ENCODE peak calls at places on chromosomes 4 and X, in four cellular contexts. One of them, this sample, is unnamed. For H3K36me3, the result is how much of the 10 kb centered on the place peaks cover.

GRCh38 chrX:768596-768995 is 138.0 kb downstream of the SHOX start:
- DNase-seq in heart right ventricle: no peak
- DNase-seq in K562: no peak
- DNase-seq in ascending aorta: peak
- DNase-seq in this sample: no peak

GRCh38 chrX:27893211-27893610 is 85.4 kb downstream of the MAGEB10 start:
- DNase-seq in heart right ventricle: no peak
- DNase-seq in K562: no peak
- DNase-seq in ascending aorta: no peak
- DNase-seq in this sample: no peak

GRCh38 chrX:27680726-27681125 is 90.6 kb downstream of the DCAF8L2 start:
- DNase-seq in heart right ventricle: no peak
- DNase-seq in K562: no peak
- DNase-seq in ascending aorta: no peak
- DNase-seq in this sample: peak

GRCh38 chr4:24476209-24476781 is 108.1 kb downstream of the DHX15 start:
- DNase-seq in heart right ventricle: no peak
- DNase-seq in K562: peak
- DNase-seq in ascending aorta: no peak
- DNase-seq in this sample: peak

GRCh38 chr4:36590343-36590742 is 308.9 kb downstream of the DTHD1 start:
- DNase-seq in heart right ventricle: no peak
- DNase-seq in K562: no peak
- DNase-seq in ascending aorta: no peak
- DNase-seq in this sample: no peak

GRCh38 chr4:169283114-169283509 is 12.4 kb upstream of the SH3RF1 start:
- DNase-seq in heart right ventricle: no peak
- DNase-seq in K562: no peak
- DNase-seq in ascending aorta: no peak
- DNase-seq in this sample: peak

GRCh38 chrX:35665311-35665710 is 132.8 kb upstream of the MAGEB16 start:
- DNase-seq in heart right ventricle: no peak
- DNase-seq in K562: no peak
- DNase-seq in ascending aorta: no peak
- DNase-seq in this sample: peak

GRCh38 chr4:88613417-88613875 is 21.2 kb downstream of the HERC3 start:
- DNase-seq in heart right ventricle: no peak
- DNase-seq in K562: no peak
- DNase-seq in ascending aorta: no peak
- DNase-seq in this sample: peak

GRCh38 chr4:104868533-104868932 is 278.1 kb upstream of the TET2 start:
- DNase-seq in heart right ventricle: no peak
- DNase-seq in K562: no peak
- DNase-seq in ascending aorta: no peak
- DNase-seq in this sample: no peak

GRCh38 chr4:104868942-104869341 is 277.7 kb upstream of the TET2 start:
- DNase-seq in heart right ventricle: no peak
- DNase-seq in K562: no peak
- DNase-seq in ascending aorta: no peak
- DNase-seq in this sample: no peak

GRCh38 chr4:104870495-104871228 is 276.0 kb upstream of the TET2 start:
- DNase-seq in heart right ventricle: no peak
- DNase-seq in K562: no peak
- DNase-seq in ascending aorta: no peak
- DNase-seq in this sample: peak

DNA sequence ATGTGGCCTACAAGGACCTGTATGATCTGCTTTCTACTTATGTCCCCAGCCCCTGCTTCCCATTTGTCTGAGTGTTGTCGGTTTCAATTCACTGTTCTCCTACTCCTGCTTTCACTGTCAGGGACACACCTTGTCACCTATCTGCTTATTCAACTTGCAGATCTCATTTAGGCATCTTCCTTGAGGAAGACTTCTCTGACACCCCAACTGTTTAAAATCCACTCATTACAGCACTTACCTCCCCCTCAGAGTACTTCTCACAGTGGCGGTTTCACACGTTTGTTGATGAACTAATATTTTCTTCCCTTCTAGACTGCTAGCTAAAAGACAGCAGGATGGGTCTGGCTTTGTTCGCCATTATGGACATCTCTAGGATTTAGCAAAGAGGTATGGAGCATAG is 279.9 kb upstream of the TET2 start:
- DNase-seq in heart right ventricle: no peak
- DNase-seq in K562: no peak
- DNase-seq in ascending aorta: no peak
- DNase-seq in this sample: no peak
- H3K4me3 ChIP-seq in heart right ventricle: no peak
- H3K4me3 ChIP-seq in K562: no peak
- H3K4me3 ChIP-seq in ascending aorta: no peak
- H3K4me3 ChIP-seq in this sample: no peak

DNA sequence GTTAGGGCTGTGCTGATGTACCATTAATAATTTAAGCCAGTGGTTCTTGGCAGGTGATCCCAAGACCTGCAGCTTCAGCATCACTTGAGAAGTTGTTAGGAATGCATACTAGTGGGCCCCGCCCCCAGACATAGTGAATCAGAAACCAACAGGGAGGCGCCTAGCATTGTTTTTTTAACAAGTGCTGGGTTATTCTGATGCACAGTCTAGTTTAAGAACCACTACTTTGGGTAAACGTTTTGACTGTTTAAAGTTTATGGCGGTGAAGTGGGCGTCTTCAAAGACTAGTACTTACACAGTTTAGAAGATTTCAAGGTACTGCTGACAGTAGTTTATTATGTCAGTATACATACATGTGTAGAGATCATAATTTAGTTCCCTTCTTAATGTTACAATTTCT is 23.6 kb downstream of the FAM199X start:
- DNase-seq in heart right ventricle: no peak
- DNase-seq in K562: no peak
- DNase-seq in ascending aorta: no peak
- DNase-seq in this sample: peak
- H3K36me3 ChIP-seq in heart right ventricle: half or more
- H3K36me3 ChIP-seq in K562: half or more
- H3K36me3 ChIP-seq in ascending aorta: under half
- H3K36me3 ChIP-seq in this sample: under half

DNA sequence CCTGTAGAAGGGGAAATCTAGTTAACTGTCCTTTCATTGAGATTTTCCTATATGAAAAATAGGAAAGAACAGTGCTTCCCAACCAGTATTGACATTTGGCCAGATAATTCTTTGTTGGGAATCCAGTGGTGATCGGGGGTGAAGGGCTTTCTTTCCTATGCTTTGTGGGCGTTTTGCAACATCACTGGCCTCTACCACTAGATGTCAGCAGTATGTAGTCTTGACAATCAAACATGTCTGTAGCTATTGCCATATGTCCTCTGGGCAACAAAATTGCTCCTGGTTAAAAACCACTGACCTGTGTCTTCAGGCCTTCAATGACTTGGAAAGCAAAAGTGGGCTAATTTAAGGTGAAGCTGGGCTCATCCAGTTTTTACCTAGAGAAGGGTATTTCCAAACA is 658.5 kb downstream of the DACH2 start:
- DNase-seq in heart right ventricle: no peak
- DNase-seq in K562: peak
- DNase-seq in ascending aorta: no peak
- DNase-seq in this sample: peak
- TF ChIP-seq CTCF in heart right ventricle: no peak
- TF ChIP-seq CTCF in K562: no peak
- TF ChIP-seq CTCF in ascending aorta: no peak
- TF ChIP-seq CTCF in this sample: peak

DNA sequence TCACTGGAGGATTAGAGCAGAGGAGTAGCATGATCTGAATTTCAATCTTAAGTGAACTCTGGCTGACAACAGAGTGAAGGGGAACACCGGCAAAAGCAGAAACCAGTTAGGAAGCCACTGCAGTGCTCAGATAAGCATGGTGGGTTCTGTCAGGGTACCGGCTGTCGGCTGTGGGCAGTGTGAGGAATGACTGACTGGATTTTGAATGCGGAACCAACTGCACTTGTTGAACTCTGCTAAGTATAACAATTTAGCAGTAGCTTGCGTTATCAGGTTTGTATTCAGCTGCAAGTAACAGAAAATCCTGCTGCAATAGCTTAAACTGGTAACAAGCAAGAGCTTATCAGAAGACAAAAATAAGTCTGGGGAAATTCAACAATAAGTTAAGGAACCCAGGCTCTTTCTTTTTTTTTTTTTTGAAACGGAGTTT is 5.2 kb downstream of the HTT start:
- DNase-seq in heart right ventricle: no peak
- DNase-seq in K562: no peak
- DNase-seq in ascending aorta: no peak
- DNase-seq in this sample: no peak
- H3K4me3 ChIP-seq in heart right ventricle: no peak
- H3K4me3 ChIP-seq in K562: no peak
- H3K4me3 ChIP-seq in ascending aorta: no peak
- H3K4me3 ChIP-seq in this sample: no peak

GRCh38 chr4:76489799-76490176 is 54.8 kb downstream of the SHROOM3 start:
- DNase-seq in heart right ventricle: no peak
- DNase-seq in K562: no peak
- DNase-seq in ascending aorta: no peak
- DNase-seq in this sample: no peak

GRCh38 chr4:76486588-76487276 is 51.7 kb downstream of the SHROOM3 start:
- DNase-seq in heart right ventricle: no peak
- DNase-seq in K562: no peak
- DNase-seq in ascending aorta: no peak
- DNase-seq in this sample: no peak

GRCh38 chr4:76484654-76485053 is 49.6 kb downstream of the SHROOM3 start:
- DNase-seq in heart right ventricle: no peak
- DNase-seq in K562: no peak
- DNase-seq in ascending aorta: no peak
- DNase-seq in this sample: no peak

GRCh38 chr4:76488905-76489798 is 54.1 kb downstream of the SHROOM3 start:
- DNase-seq in heart right ventricle: no peak
- DNase-seq in K562: no peak
- DNase-seq in ascending aorta: no peak
- DNase-seq in this sample: no peak

DNA sequence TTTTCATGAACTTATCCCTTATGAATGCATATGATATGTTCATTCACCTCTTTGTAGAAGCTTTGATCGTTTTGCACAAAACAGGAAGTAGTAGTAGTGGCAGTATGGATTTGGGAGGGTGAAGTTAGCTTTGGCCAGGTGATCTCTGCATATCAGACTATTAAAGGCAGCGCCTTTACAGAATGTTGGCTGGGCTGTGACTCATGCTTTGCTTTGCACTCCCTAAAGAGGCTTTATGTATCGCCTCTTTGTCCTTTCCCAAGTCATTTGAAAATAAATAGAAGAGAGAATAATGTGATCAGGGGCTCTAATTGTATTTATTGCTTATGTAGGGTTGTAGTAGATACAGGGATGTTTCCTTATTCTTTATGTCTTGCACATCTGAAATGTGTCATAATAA is 50.4 kb downstream of the SHROOM3 start:
- DNase-seq in heart right ventricle: no peak
- DNase-seq in K562: no peak
- DNase-seq in ascending aorta: no peak
- DNase-seq in this sample: peak
- H3K36me3 ChIP-seq in heart right ventricle: under half
- H3K36me3 ChIP-seq in K562: under half
- H3K36me3 ChIP-seq in ascending aorta: under half
- H3K36me3 ChIP-seq in this sample: under half